ENCODE peak calls at places on chromosome X, in five cellular contexts. L, J, P, X and U are unnamed samples.

GRCh38 chrX:107659768-107660167 is 31.5 kb downstream of the PRPS1 start:
- DNase-seq in L (peak), X (no peak), P (peak), J (no peak), U (no peak)

GRCh38 chrX:40176256-40176978 is 78.7 kb upstream of the BCOR start:
- DNase-seq in X (peak), P (peak), L (peak), J (peak), U (peak)

GRCh38 chrX:129741880-129742758 is 3.3 kb downstream of the XPNPEP2 start:
- DNase-seq in J (no peak), X (no peak), P (no peak), L (no peak), U (no peak)

GRCh38 chrX:56564921-56565861 is 1.8 kb downstream of the UBQLN2 start:
- DNase-seq in X (no peak), P (peak), L (no peak), J (peak), U (no peak)

GRCh38 chrX:95949588-95949987 is 735.1 kb upstream of the DIAPH2 start:
- DNase-seq in P (peak), X (no peak), J (no peak), L (no peak), U (no peak)

GRCh38 chrX:142804085-142804484 is 221.6 kb upstream of the SPANXN4 start:
- DNase-seq in P (peak), J (no peak), X (no peak), L (no peak), U (no peak)

GRCh38 chrX:19879742-19880378 is 7.5 kb downstream of the SH3KBP1 start:
- DNase-seq in P (no peak), L (no peak), J (no peak), X (no peak), U (no peak)

GRCh38 chrX:107629533-107629909 is 1.2 kb downstream of the PRPS1 start:
- DNase-seq in X (no peak), L (no peak), J (no peak), P (peak), U (no peak)

GRCh38 chrX:6307156-6307555 is 78.5 kb upstream of the NLGN4X start:
- DNase-seq in L (no peak), J (no peak), X (no peak), P (no peak), U (no peak)